ENCODE peak calls at places on chromosomes 6 and 20, in seven cellular contexts. One of them, this sample, is unnamed. For H3K36me3, the result is how much of the 10 kb centered on the place peaks cover.

GRCh38 chr6:161079566-161080262 is 88.1 kb downstream of the MAP3K4 start:
- DNase-seq in stomach: no peak
- DNase-seq in pancreas: no peak
- DNase-seq in psoas muscle: no peak
- DNase-seq in tibial artery: no peak
- DNase-seq in breast epithelium: no peak
- DNase-seq in fibroblast of lung: peak
- DNase-seq in this sample: no peak

GRCh38 chr6:7268362-7269310 is 44.4 kb downstream of the SSR1 start:
- DNase-seq in fibroblast of lung: no peak
- DNase-seq in tibial artery: no peak
- DNase-seq in breast epithelium: no peak
- DNase-seq in psoas muscle: no peak
- DNase-seq in pancreas: peak
- DNase-seq in stomach: peak
- DNase-seq in this sample: no peak

GRCh38 chr6:105603779-105604592 is 201.1 kb upstream of the PREP start:
- DNase-seq in fibroblast of lung: peak
- DNase-seq in breast epithelium: no peak
- DNase-seq in stomach: no peak
- DNase-seq in psoas muscle: no peak
- DNase-seq in tibial artery: no peak
- DNase-seq in pancreas: no peak
- DNase-seq in this sample: no peak

GRCh38 chr6:137728386-137729349 is 138.4 kb upstream of the TNFAIP3 start:
- DNase-seq in pancreas: no peak
- DNase-seq in psoas muscle: peak
- DNase-seq in tibial artery: no peak
- DNase-seq in fibroblast of lung: peak
- DNase-seq in breast epithelium: peak
- DNase-seq in stomach: no peak
- DNase-seq in this sample: no peak

GRCh38 chr6:161021978-161022743 is 30.6 kb downstream of the MAP3K4 start:
- DNase-seq in tibial artery: no peak
- DNase-seq in stomach: no peak
- DNase-seq in pancreas: no peak
- DNase-seq in breast epithelium: no peak
- DNase-seq in psoas muscle: no peak
- DNase-seq in fibroblast of lung: no peak
- DNase-seq in this sample: no peak

GRCh38 chr6:116971959-116972358 is 94.9 kb downstream of the RFX6 start:
- DNase-seq in stomach: no peak
- DNase-seq in fibroblast of lung: peak
- DNase-seq in psoas muscle: no peak
- DNase-seq in breast epithelium: no peak
- DNase-seq in tibial artery: no peak
- DNase-seq in pancreas: no peak
- DNase-seq in this sample: no peak

GRCh38 chr6:33191383-33192104 is 723 bp downstream of the COL11A2 start:
- DNase-seq in pancreas: no peak
- DNase-seq in stomach: no peak
- DNase-seq in psoas muscle: peak
- DNase-seq in fibroblast of lung: no peak
- DNase-seq in tibial artery: no peak
- DNase-seq in breast epithelium: no peak
- DNase-seq in this sample: no peak

GRCh38 chr6:16684896-16685554 is 76.2 kb downstream of the ATXN1 start:
- DNase-seq in stomach: no peak
- DNase-seq in tibial artery: no peak
- DNase-seq in pancreas: no peak
- DNase-seq in fibroblast of lung: no peak
- DNase-seq in breast epithelium: no peak
- DNase-seq in psoas muscle: no peak
- DNase-seq in this sample: peak

GRCh38 chr20:58883243-58883691 is 30.8 kb downstream of the GNAS start:
- DNase-seq in fibroblast of lung: no peak
- DNase-seq in stomach: no peak
- DNase-seq in psoas muscle: no peak
- DNase-seq in breast epithelium: no peak
- DNase-seq in tibial artery: no peak
- DNase-seq in pancreas: no peak
- DNase-seq in this sample: no peak

GRCh38 chr6:106168097-106168888 is 82.2 kb downstream of the PRDM1 start:
- DNase-seq in fibroblast of lung: no peak
- DNase-seq in psoas muscle: no peak
- DNase-seq in stomach: no peak
- DNase-seq in breast epithelium: no peak
- DNase-seq in tibial artery: no peak
- DNase-seq in pancreas: no peak
- DNase-seq in this sample: no peak

GRCh38 chr6:25122001-25122400 is 157.2 kb upstream of the CARMIL1 start:
- DNase-seq in stomach: no peak
- DNase-seq in psoas muscle: peak
- DNase-seq in fibroblast of lung: no peak
- DNase-seq in pancreas: no peak
- DNase-seq in tibial artery: peak
- DNase-seq in breast epithelium: no peak
- DNase-seq in this sample: no peak

GRCh38 chr6:148932731-148933130 is 185.9 kb downstream of the UST start:
- DNase-seq in stomach: no peak
- DNase-seq in psoas muscle: no peak
- DNase-seq in tibial artery: no peak
- DNase-seq in fibroblast of lung: no peak
- DNase-seq in breast epithelium: no peak
- DNase-seq in pancreas: no peak
- DNase-seq in this sample: no peak

GRCh38 chr6:158548418-158549161 is 11.3 kb upstream of the TMEM181 start:
- DNase-seq in tibial artery: no peak
- DNase-seq in stomach: no peak
- DNase-seq in psoas muscle: no peak
- DNase-seq in breast epithelium: peak
- DNase-seq in pancreas: no peak
- DNase-seq in fibroblast of lung: no peak
- DNase-seq in this sample: no peak

GRCh38 chr6:69801225-69801624 is 4.4 kb upstream of the LMBRD1 start:
- DNase-seq in tibial artery: no peak
- DNase-seq in pancreas: no peak
- DNase-seq in stomach: no peak
- DNase-seq in psoas muscle: no peak
- DNase-seq in breast epithelium: no peak
- DNase-seq in fibroblast of lung: no peak
- DNase-seq in this sample: no peak

GRCh38 chr6:1724616-1725015 is 114.9 kb downstream of the FOXC1 start:
- DNase-seq in pancreas: no peak
- DNase-seq in fibroblast of lung: no peak
- DNase-seq in tibial artery: no peak
- DNase-seq in psoas muscle: peak
- DNase-seq in stomach: peak
- DNase-seq in breast epithelium: peak
- DNase-seq in this sample: no peak

GRCh38 chr6:134593887-134594286 is 276.0 kb upstream of the SGK1 start:
- DNase-seq in pancreas: no peak
- DNase-seq in tibial artery: no peak
- DNase-seq in fibroblast of lung: no peak
- DNase-seq in stomach: no peak
- DNase-seq in psoas muscle: no peak
- DNase-seq in breast epithelium: no peak
- DNase-seq in this sample: no peak

GRCh38 chr20:4896971-4897497 is 104.3 kb downstream of the SLC23A2 start:
- DNase-seq in breast epithelium: no peak
- DNase-seq in pancreas: no peak
- DNase-seq in stomach: no peak
- DNase-seq in psoas muscle: no peak
- DNase-seq in fibroblast of lung: no peak
- DNase-seq in tibial artery: no peak
- DNase-seq in this sample: no peak

GRCh38 chr6:24581084-24581669 is 64.8 kb downstream of the KIAA0319 start:
- DNase-seq in stomach: peak
- DNase-seq in tibial artery: peak
- DNase-seq in psoas muscle: peak
- DNase-seq in pancreas: peak
- DNase-seq in breast epithelium: peak
- DNase-seq in fibroblast of lung: peak
- DNase-seq in this sample: no peak

GRCh38 chr6:166647896-166648295 is 20.8 kb upstream of the RPS6KA2 start:
- DNase-seq in breast epithelium: no peak
- DNase-seq in stomach: no peak
- DNase-seq in fibroblast of lung: no peak
- DNase-seq in pancreas: no peak
- DNase-seq in psoas muscle: no peak
- DNase-seq in tibial artery: no peak
- DNase-seq in this sample: no peak

GRCh38 chr20:24453917-24454316 is 15.5 kb upstream of the SYNDIG1 start:
- DNase-seq in fibroblast of lung: no peak
- DNase-seq in psoas muscle: no peak
- DNase-seq in tibial artery: no peak
- DNase-seq in stomach: no peak
- DNase-seq in breast epithelium: no peak
- DNase-seq in pancreas: no peak
- DNase-seq in this sample: no peak

GRCh38 chr6:154868143-154868594 is 126.9 kb upstream of the TIAM2 start:
- DNase-seq in fibroblast of lung: peak
- DNase-seq in breast epithelium: no peak
- DNase-seq in tibial artery: no peak
- DNase-seq in pancreas: no peak
- DNase-seq in stomach: no peak
- DNase-seq in psoas muscle: no peak
- DNase-seq in this sample: no peak

GRCh38 chr6:29656157-29656556 is 735 bp upstream of the MOG start:
- DNase-seq in pancreas: no peak
- DNase-seq in psoas muscle: no peak
- DNase-seq in fibroblast of lung: no peak
- DNase-seq in tibial artery: no peak
- DNase-seq in breast epithelium: no peak
- DNase-seq in stomach: no peak
- DNase-seq in this sample: no peak

GRCh38 chr6:37038297-37039198 is 33.1 kb downstream of the FGD2 start:
- DNase-seq in fibroblast of lung: peak
- DNase-seq in stomach: peak
- DNase-seq in pancreas: peak
- DNase-seq in psoas muscle: peak
- DNase-seq in breast epithelium: peak
- DNase-seq in tibial artery: peak
- DNase-seq in this sample: no peak

GRCh38 chr6:90179190-90180169 is 117.2 kb downstream of the BACH2 start:
- DNase-seq in pancreas: no peak
- DNase-seq in breast epithelium: no peak
- DNase-seq in psoas muscle: no peak
- DNase-seq in tibial artery: no peak
- DNase-seq in stomach: no peak
- DNase-seq in fibroblast of lung: no peak
- DNase-seq in this sample: no peak
- H3K36me3 ChIP-seq in pancreas: under half
- H3K36me3 ChIP-seq in breast epithelium: under half
- H3K36me3 ChIP-seq in psoas muscle: under half
- H3K36me3 ChIP-seq in tibial artery: under half
- H3K36me3 ChIP-seq in stomach: under half
- H3K36me3 ChIP-seq in fibroblast of lung: under half
- H3K36me3 ChIP-seq in this sample: under half

GRCh38 chr6:10588562-10589428 is 67.6 kb downstream of the GCNT2 start:
- DNase-seq in stomach: no peak
- DNase-seq in breast epithelium: no peak
- DNase-seq in pancreas: no peak
- DNase-seq in psoas muscle: no peak
- DNase-seq in fibroblast of lung: no peak
- DNase-seq in tibial artery: no peak
- DNase-seq in this sample: no peak
- H3K4me3 ChIP-seq in stomach: no peak
- H3K4me3 ChIP-seq in breast epithelium: no peak
- H3K4me3 ChIP-seq in pancreas: no peak
- H3K4me3 ChIP-seq in psoas muscle: no peak
- H3K4me3 ChIP-seq in fibroblast of lung: no peak
- H3K4me3 ChIP-seq in tibial artery: no peak
- H3K4me3 ChIP-seq in this sample: no peak

DNA sequence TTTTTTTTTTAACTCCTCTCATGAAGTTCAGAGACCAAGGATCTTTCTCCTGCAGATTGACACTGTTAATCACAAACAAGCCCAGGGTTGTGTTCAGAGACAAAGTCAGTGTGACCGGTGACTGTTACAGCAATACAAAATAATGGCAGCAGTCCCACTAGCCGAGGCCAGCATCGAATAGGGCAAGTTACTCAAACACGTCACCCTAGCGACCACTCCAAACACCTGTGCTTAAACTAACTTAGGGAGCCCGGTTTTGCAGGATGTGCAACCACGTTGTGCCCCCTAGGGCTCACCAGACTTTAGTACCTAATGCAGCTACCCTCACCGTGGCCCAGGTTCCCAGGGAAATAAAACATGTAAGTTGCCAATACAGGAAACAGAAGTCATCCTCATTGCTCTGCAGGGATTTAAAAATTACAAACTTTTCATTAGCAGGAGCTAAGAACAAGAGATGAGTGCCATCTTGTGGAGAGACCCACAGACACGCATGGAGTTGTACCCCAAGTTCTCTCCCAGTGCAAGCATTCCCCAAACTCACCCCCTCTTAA is 38.1 kb downstream of the FAM50B start:
- DNase-seq in stomach: no peak
- DNase-seq in pancreas: no peak
- DNase-seq in tibial artery: peak
- DNase-seq in psoas muscle: no peak
- DNase-seq in breast epithelium: no peak
- DNase-seq in fibroblast of lung: peak
- DNase-seq in this sample: no peak
- TF ChIP-seq CTCF in stomach: no peak
- TF ChIP-seq CTCF in pancreas: no peak
- TF ChIP-seq CTCF in tibial artery: peak
- TF ChIP-seq CTCF in psoas muscle: peak
- TF ChIP-seq CTCF in breast epithelium: peak
- TF ChIP-seq CTCF in fibroblast of lung: peak
- TF ChIP-seq CTCF in this sample: peak

GRCh38 chr20:38055294-38055693 is 21.7 kb downstream of the RPRD1B start:
- DNase-seq in fibroblast of lung: no peak
- DNase-seq in psoas muscle: no peak
- DNase-seq in pancreas: no peak
- DNase-seq in tibial artery: no peak
- DNase-seq in stomach: no peak
- DNase-seq in breast epithelium: no peak
- DNase-seq in this sample: no peak
- H3K36me3 ChIP-seq in fibroblast of lung: under half
- H3K36me3 ChIP-seq in psoas muscle: under half
- H3K36me3 ChIP-seq in pancreas: under half
- H3K36me3 ChIP-seq in tibial artery: half or more
- H3K36me3 ChIP-seq in stomach: half or more
- H3K36me3 ChIP-seq in breast epithelium: under half
- H3K36me3 ChIP-seq in this sample: under half

GRCh38 chr6:98287876-98288275 is 546.5 kb upstream of the POU3F2 start:
- DNase-seq in stomach: no peak
- DNase-seq in breast epithelium: no peak
- DNase-seq in fibroblast of lung: no peak
- DNase-seq in psoas muscle: no peak
- DNase-seq in pancreas: no peak
- DNase-seq in tibial artery: no peak
- DNase-seq in this sample: no peak
- H3K4me3 ChIP-seq in stomach: no peak
- H3K4me3 ChIP-seq in breast epithelium: no peak
- H3K4me3 ChIP-seq in fibroblast of lung: no peak
- H3K4me3 ChIP-seq in psoas muscle: no peak
- H3K4me3 ChIP-seq in pancreas: no peak
- H3K4me3 ChIP-seq in tibial artery: no peak
- H3K4me3 ChIP-seq in this sample: no peak

This sample was measured in GM06990.